ENCODE peak calls at places on chromosomes 6 and 20, in five cellular contexts. A is transverse colon, N is heart left ventricle, H is A549, P is ovary. G is an unnamed sample.

GRCh38 chr20:62434098-62434497 is 6.8 kb upstream of the RBBP8NL start:
- DNase-seq in A (no peak), N (no peak), H (no peak), P (no peak), G (no peak)

GRCh38 chr6:166512567-166512966 is 73.9 kb downstream of the RAMACL start:
- DNase-seq in A (peak; percentile 29), N (no peak), H (no peak), P (no peak), G (no peak)

GRCh38 chr6:88870728-88871330 is 92.6 kb downstream of the RNGTT start:
- DNase-seq in A (peak; percentile 15), N (peak; percentile 26), H (peak; percentile 3), P (peak; percentile 33), G (no peak)

GRCh38 chr20:1396264-1396663 is 3.4 kb upstream of the FKBP1A start:
- DNase-seq in A (no peak), N (no peak), H (no peak), P (no peak), G (no peak)

GRCh38 chr6:114559419-114559818 is 216.6 kb upstream of the HS3ST5 start:
- DNase-seq in A (no peak), N (no peak), H (no peak), P (no peak), G (no peak)

GRCh38 chr20:46625875-46626373 is 25.3 kb downstream of the SLC13A3 start:
- DNase-seq in A (no peak), N (no peak), H (no peak), P (no peak), G (no peak)

GRCh38 chr6:108277831-108278230 is 17.0 kb upstream of the SNX3 start:
- DNase-seq in A (no peak), N (no peak), H (no peak), P (no peak), G (no peak)

GRCh38 chr6:106501836-106502447 is 127.4 kb downstream of the RTN4IP1 start:
- DNase-seq in A (no peak), N (no peak), H (no peak), P (no peak), G (no peak)

GRCh38 chr6:109242029-109242428 is 140.2 kb downstream of the CD164 start:
- DNase-seq in A (no peak), N (no peak), H (no peak), P (no peak), G (no peak)

GRCh38 chr20:46406200-46406985 is at the start of gene ELMO2:
- DNase-seq in A (peak; percentile 98), N (peak; percentile 98), H (peak; percentile 96), P (peak; percentile 98), G (peak; percentile 96)

GRCh38 chr20:49682278-49682677 is 31.4 kb downstream of the B4GALT5 start:
- DNase-seq in A (no peak), N (no peak), H (no peak), P (no peak), G (no peak)

GRCh38 chr6:147675281-147675680 is 166.8 kb downstream of the SAMD5 start:
- DNase-seq in A (no peak), N (no peak), H (no peak), P (no peak), G (no peak)

GRCh38 chr6:39377530-39377929 is 55.0 kb upstream of the KCNK16 start:
- DNase-seq in A (peak; percentile 73), N (peak; percentile 59), H (peak; percentile 36), P (peak; percentile 71), G (peak; percentile 65)

GRCh38 chr6:50025258-50025657 is 3.5 kb upstream of the DEFB110 start:
- DNase-seq in A (no peak), N (no peak), H (no peak), P (no peak), G (no peak)
- H3K4me1 ChIP-seq in A (no peaks in the 10 kb centered on the region), N (no peaks in the 10 kb centered on the region), H (no peaks in the 10 kb centered on the region), P (no peaks in the 10 kb centered on the region), G (no peaks in the 10 kb centered on the region)

GRCh38 chr6:29967379-29968010 is 25.2 kb downstream of the HLA-A start:
- DNase-seq in A (peak; percentile 75), N (peak; percentile 47), H (no peak), P (no peak), G (no peak)
- TF ChIP-seq POLR2A in A (peak; percentile 61), N (no peak), H (no peak), P (no peak), G (no peak)

GRCh38 chr6:31822038-31822821 is 5.3 kb upstream of the HSPA1B start:
- DNase-seq in A (peak; percentile 92), N (peak; percentile 89), H (peak; percentile 32), P (peak; percentile 92), G (peak; percentile 94)

GRCh38 chr6:31826793-31827285 is 699 bp upstream of the HSPA1B start:
- DNase-seq in A (peak; percentile 93), N (peak; percentile 89), H (peak; percentile 53), P (peak; percentile 91), G (peak; percentile 90)

GRCh38 chr6:31820051-31820389 is 4.7 kb downstream of the HSPA1A start:
- DNase-seq in A (peak; percentile 30), N (no peak), H (no peak), P (no peak), G (no peak)

GRCh38 chr6:31825553-31825952 is 2.0 kb upstream of the HSPA1B start:
- DNase-seq in A (no peak), N (no peak), H (no peak), P (no peak), G (no peak)

GRCh38 chr6:31821301-31822037 is 6.1 kb upstream of the HSPA1B start:
- DNase-seq in A (peak; percentile 95), N (peak; percentile 73), H (peak; percentile 30), P (peak; percentile 73), G (peak; percentile 71)
- H3K4me1 ChIP-seq in A (peaks cover 60% of the 10 kb centered on the region), N (peaks cover 59% of the 10 kb centered on the region), H (peaks cover 56% of the 10 kb centered on the region), P (peaks cover 3% of the 10 kb centered on the region), G (peaks cover 12% of the 10 kb centered on the region)

DNA sequence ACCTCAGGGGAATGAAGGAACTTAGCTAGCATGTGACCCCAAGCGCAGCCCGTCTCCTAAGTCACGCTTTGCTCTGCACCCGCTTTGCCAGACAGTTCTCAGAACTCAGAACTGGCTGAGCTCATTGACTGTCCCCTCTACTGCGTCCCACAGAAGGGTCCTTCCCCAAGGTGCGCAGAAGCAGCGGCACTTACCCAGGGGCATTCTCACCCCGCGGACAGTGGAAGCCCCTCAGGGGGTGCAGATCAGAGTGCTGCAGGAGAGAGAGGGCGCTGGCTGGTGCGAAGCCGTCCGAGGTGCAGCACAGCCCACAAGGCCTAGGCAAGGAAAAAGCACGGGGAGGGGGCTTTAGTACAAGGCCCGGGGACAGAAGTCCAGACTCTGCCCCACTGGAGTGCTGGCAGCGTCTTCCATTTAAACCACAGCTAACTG is 802 bp downstream of the SNHG17 start:
- DNase-seq in A (no peak), N (no peak), H (no peak), P (no peak), G (no peak)
- TF ChIP-seq POLR2A in A (no peak), N (no peak), H (no peak), P (no peak), G (no peak)

GRCh38 chr20:44114755-44115044 is 72.3 kb downstream of the JPH2 start:
- DNase-seq in A (no peak), N (no peak), H (no peak), P (no peak), G (no peak)
- H3K4me1 ChIP-seq in A (peaks cover 6% of the 10 kb centered on the region), N (peaks cover 56% of the 10 kb centered on the region), H (no peaks in the 10 kb centered on the region), P (no peaks in the 10 kb centered on the region), G (no peaks in the 10 kb centered on the region)

DNA sequence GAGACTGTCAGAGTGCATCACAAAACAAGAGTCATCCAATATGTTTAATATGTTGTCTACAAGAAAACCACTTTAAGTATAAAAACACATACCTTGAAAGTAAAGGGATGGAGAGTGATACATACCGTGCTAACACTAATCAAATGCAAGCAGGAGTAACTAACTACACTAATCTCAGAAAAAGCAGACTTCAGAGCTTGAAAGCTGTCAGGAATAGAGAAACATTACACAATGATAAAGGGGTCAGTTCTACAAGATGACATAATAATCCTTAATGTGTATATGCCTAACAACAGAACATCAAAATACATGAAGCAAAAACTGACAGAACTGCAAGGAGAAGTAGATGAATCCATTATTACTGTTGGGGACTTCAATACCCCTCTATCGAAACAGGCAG is 59.7 kb upstream of the SMIM29 start:
- DNase-seq in A (no peak), N (no peak), H (no peak), P (no peak), G (no peak)
- TF ChIP-seq POLR2A in A (no peak), N (no peak), H (no peak), P (no peak), G (no peak)

G was measured in uterus.